ENCODE peak calls at places on chromosomes 12 and 14, in four cellular contexts. F is A549, G is H1, C is GM12878. R is an unnamed sample.
A peak's percentile ranks its signal among the peaks of the same experiment; 100 is the strongest.

GRCh38 chr12:132308311-132309161 is 20.9 kb downstream of the GALNT9 start:
- DNase-seq in F (no peak), G (no peak), C (no peak), R (no peak)

GRCh38 chr12:632102-632696 is 31.0 kb downstream of the NINJ2 start:
- DNase-seq in F (peak; percentile 98), G (no peak), C (no peak), R (no peak)

GRCh38 chr12:104823985-104824441 is 134.1 kb downstream of the SLC41A2 start:
- DNase-seq in F (peak; percentile 20), G (no peak), C (no peak), R (no peak)

GRCh38 chr14:24398943-24399801 is at the start of gene NYNRIN:
- DNase-seq in F (no peak), G (no peak), C (no peak), R (peak; percentile 42)

GRCh38 chr14:75514673-75515630 is 7.3 kb upstream of the BATF start:
- DNase-seq in F (no peak), G (no peak), C (peak; percentile 80), R (peak; percentile 35)

GRCh38 chr12:65948320-65949008 is 124.2 kb downstream of the HMGA2 start:
- DNase-seq in F (peak; percentile 63), G (no peak), C (no peak), R (no peak)

GRCh38 chr12:32505067-32505466 is 105.7 kb downstream of the FGD4 start:
- DNase-seq in F (no peak), G (no peak), C (no peak), R (no peak)

GRCh38 chr12:3832738-3833137 is 40.5 kb downstream of the PARP11 start:
- DNase-seq in F (no peak), G (no peak), C (no peak), R (no peak)

GRCh38 chr12:101168000-101168399 is 42.0 kb downstream of the SLC5A8 start:
- DNase-seq in F (no peak), G (no peak), C (no peak), R (no peak)
- TF ChIP-seq CHD2 in F (no peak), G (no peak), C (no peak), R (no peak)

DNA sequence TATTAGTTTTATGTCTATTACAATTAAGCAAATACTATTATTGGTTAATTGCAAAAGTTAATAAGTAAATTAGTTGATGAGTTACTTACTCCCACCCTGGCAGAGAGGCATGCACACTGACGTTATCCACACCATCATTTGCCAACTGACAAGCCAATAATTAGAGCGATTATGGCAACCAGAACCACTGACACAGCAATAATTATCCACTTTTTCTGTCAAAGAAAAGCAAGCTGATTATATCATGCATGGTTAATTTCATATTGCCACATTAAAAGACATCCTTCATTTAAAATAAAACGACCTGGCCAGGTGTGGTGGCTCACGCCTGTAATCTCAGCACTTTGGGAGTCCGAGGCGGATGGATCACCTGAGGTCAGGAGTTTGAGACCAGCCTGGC is 43.1 kb downstream of the STX2 start:
- DNase-seq in F (no peak), G (no peak), C (no peak), R (no peak)
- TF ChIP-seq CHD2 in F (no peak), G (no peak), C (no peak), R (no peak)

GRCh38 chr12:111102062-111102735 is 181.8 kb upstream of the MYL2 start:
- DNase-seq in F (no peak), G (no peak), C (no peak), R (no peak)

GRCh38 chr12:111100554-111100953 is 180.2 kb upstream of the MYL2 start:
- DNase-seq in F (no peak), G (no peak), C (no peak), R (no peak)

GRCh38 chr12:111101003-111101402 is 180.6 kb upstream of the MYL2 start:
- DNase-seq in F (no peak), G (no peak), C (no peak), R (no peak)

GRCh38 chr12:111105294-111105693 is 184.9 kb upstream of the MYL2 start:
- DNase-seq in F (no peak), G (no peak), C (no peak), R (no peak)

GRCh38 chr12:111103583-111103982 is 183.2 kb upstream of the MYL2 start:
- DNase-seq in F (no peak), G (no peak), C (no peak), R (no peak)
- TF ChIP-seq CHD2 in F (no peak), G (no peak), C (no peak), R (no peak)

DNA sequence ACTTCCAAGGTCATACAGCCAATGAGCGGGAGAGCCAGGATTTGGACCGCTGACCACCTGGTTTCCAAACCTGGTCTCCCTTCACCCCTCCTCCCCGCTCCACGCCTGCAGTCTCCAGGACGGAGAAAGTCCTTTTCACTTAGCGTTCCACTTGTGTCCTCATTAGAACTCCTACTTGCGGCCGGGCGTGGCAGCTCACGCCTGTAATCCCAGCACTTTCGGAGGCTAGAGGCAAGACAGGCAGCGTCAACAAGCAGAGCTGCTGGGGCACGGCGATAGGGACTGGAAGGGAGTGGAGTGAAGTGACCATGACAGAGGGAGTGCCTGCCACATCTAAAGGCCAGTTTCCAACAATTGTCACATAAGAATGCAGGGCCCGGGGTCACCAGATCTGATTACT is 132.5 kb upstream of the NCOR2 start:
- DNase-seq in F (no peak), G (no peak), C (no peak), R (no peak)
- TF ChIP-seq CHD2 in F (no peak), G (no peak), C (no peak), R (no peak)

DNA sequence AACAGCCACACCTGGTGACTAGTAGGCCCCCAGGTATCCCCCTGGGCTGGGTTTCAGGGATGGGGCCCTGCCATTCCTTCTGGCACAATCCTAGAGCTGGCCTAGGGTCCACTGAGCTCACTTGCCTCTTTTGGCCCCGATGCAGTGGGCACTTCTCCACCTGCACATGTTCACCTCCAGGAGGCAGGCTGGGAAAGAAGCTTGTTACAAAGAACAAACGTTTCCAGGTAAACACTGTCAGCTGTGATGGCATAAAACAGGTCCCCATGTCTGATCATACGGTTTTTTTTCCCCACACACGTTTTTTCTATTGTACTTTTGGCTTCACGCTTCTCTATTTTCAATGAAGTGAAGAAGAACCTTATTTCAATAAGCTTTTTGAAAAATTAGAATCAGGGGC is 15.8 kb upstream of the HVCN1 start:
- DNase-seq in F (peak; percentile 53), G (no peak), C (no peak), R (no peak)
- TF ChIP-seq CHD2 in F (no peak), G (no peak), C (no peak), R (no peak)

R was measured in K562.